ENCODE peak calls at places on chromosomes 12 and 14, in eight cellular contexts. M is NCI-H1105 treated with DMSO at 0.1 percent for 48 hours; B is cardiac fibroblast; X is neural crest cell; U is stimulated activated CD8-positive, alpha-beta memory T cell treated with anti-CD3 and anti-CD28 coated beads, Interleukin-2, amount 100 ng/mL, for 1 hour; T is HS-5; H is astrocyte of the spinal cord; G is T-helper 2 cell. S is an unnamed sample.

GRCh38 chr14:100775351-100775830 is 48.7 kb downstream of the DLK1 start:
- DNase-seq in M (no peak), U (no peak), G (no peak), X (no peak), B (no peak), H (no peak), T (no peak), S (no peak)

GRCh38 chr14:33404964-33405574 is 466.4 kb downstream of the NPAS3 start:
- DNase-seq in H (no peak), M (no peak), G (no peak), U (no peak), B (no peak), X (peak), T (no peak), S (no peak)

GRCh38 chr14:99460793-99461192 is 19.9 kb downstream of the SETD3 start:
- DNase-seq in X (no peak), M (no peak), G (no peak), H (no peak), T (no peak), B (no peak), U (no peak), S (no peak)

GRCh38 chr12:11171145-11171952 is at the start of gene SMIM10L1:
- DNase-seq in X (peak), B (peak), T (peak), H (peak), M (peak), U (peak), G (peak), S (peak)

GRCh38 chr12:129873458-129873857 is 30.4 kb downstream of the TMEM132D start:
- DNase-seq in B (no peak), H (peak), X (no peak), M (no peak), T (no peak), G (no peak), U (no peak), S (no peak)

GRCh38 chr14:99137001-99137700 is 134.8 kb downstream of the BCL11B start:
- DNase-seq in T (no peak), U (no peak), M (no peak), H (no peak), B (no peak), X (no peak), G (no peak), S (no peak)

GRCh38 chr12:28017126-28017872 is 44.8 kb upstream of the PTHLH start:
- DNase-seq in B (no peak), G (no peak), H (no peak), U (no peak), X (no peak), T (no peak), M (no peak), S (no peak)

GRCh38 chr12:46470039-46470627 is 97.6 kb upstream of the SLC38A2 start:
- DNase-seq in M (no peak), T (no peak), G (no peak), X (no peak), H (no peak), B (no peak), U (no peak), S (no peak)

GRCh38 chr12:53466640-53467039 is 14.7 kb downstream of the PCBP2 start:
- DNase-seq in U (no peak), G (no peak), T (no peak), X (no peak), B (no peak), H (no peak), M (no peak), S (no peak)

GRCh38 chr14:101068293-101068957 is 164.9 kb upstream of the RTL1 start:
- DNase-seq in T (no peak), G (no peak), B (no peak), M (no peak), X (no peak), H (no peak), U (no peak), S (no peak)

GRCh38 chr12:88472248-88472647 is 108.0 kb downstream of the KITLG start:
- DNase-seq in G (no peak), H (peak), X (no peak), M (peak), U (no peak), T (peak), B (peak), S (no peak)

GRCh38 chr14:61344437-61345143 is 23.2 kb downstream of the PRKCH start:
- DNase-seq in H (no peak), T (no peak), B (no peak), U (no peak), X (no peak), G (no peak), M (no peak), S (no peak)

GRCh38 chr12:92297932-92298681 is 152.5 kb upstream of the BTG1 start:
- DNase-seq in B (peak), M (no peak), G (no peak), H (peak), U (no peak), X (no peak), T (peak), S (peak)

GRCh38 chr14:79825046-79825521 is 386.2 kb downstream of the DIO2 start:
- DNase-seq in T (peak), H (no peak), M (no peak), X (no peak), G (no peak), U (no peak), B (peak), S (peak)

GRCh38 chr12:50174971-50175715 is 8.0 kb upstream of the CERS5 start:
- DNase-seq in X (peak), T (peak), U (no peak), G (no peak), H (peak), B (peak), M (peak), S (peak)

GRCh38 chr12:93844385-93844784 is 167.2 kb downstream of the CRADD start:
- DNase-seq in U (no peak), G (no peak), X (no peak), H (no peak), T (no peak), B (no peak), M (no peak), S (no peak)

GRCh38 chr12:13033266-13033875 is 10.8 kb upstream of the FAM234B start:
- DNase-seq in B (peak), M (no peak), H (no peak), U (no peak), T (no peak), G (no peak), X (no peak), S (no peak)

GRCh38 chr12:71662861-71663560 is 637 bp downstream of the ZFC3H1 start:
- DNase-seq in H (peak), M (peak), T (peak), B (peak), G (peak), U (peak), X (peak), S (peak)

GRCh38 chr12:78316150-78316549 is 485.5 kb downstream of the NAV3 start:
- DNase-seq in X (no peak), U (no peak), M (no peak), G (no peak), B (no peak), T (no peak), H (no peak), S (no peak)

GRCh38 chr12:88752183-88752582 is 171.9 kb upstream of the KITLG start:
- DNase-seq in G (no peak), U (no peak), X (no peak), T (no peak), H (no peak), M (no peak), B (no peak), S (no peak)

GRCh38 chr12:131908082-131908715 is 13.8 kb downstream of the ULK1 start:
- DNase-seq in B (no peak), G (no peak), X (no peak), T (no peak), H (no peak), M (no peak), U (no peak), S (no peak)

GRCh38 chr14:92513966-92514843 is 624 bp downstream of the RIN3 start:
- DNase-seq in G (no peak), M (no peak), B (peak), H (peak), X (no peak), U (no peak), T (no peak), S (no peak)

GRCh38 chr14:103867523-103867953 is 20.2 kb upstream of the PPP1R13B start:
- DNase-seq in G (no peak), B (no peak), H (no peak), U (no peak), X (no peak), T (no peak), M (peak), S (peak)

GRCh38 chr12:3040663-3041544 is 36.3 kb upstream of the TSPAN9 start:
- DNase-seq in U (no peak), T (no peak), H (no peak), B (no peak), X (no peak), M (no peak), G (no peak), S (no peak)

GRCh38 chr14:23307687-23308644 is 1.3 kb downstream of the BCL2L2 start:
- DNase-seq in H (no peak), M (no peak), X (no peak), U (no peak), T (no peak), B (peak), G (no peak), S (no peak)

GRCh38 chr14:57634335-57634734 is 140.7 kb upstream of the CCDC198 start:
- DNase-seq in U (no peak), G (no peak), M (no peak), X (no peak), T (no peak), B (no peak), H (no peak), S (no peak)

GRCh38 chr14:54172114-54172513 is 215.5 kb upstream of the BMP4 start:
- DNase-seq in B (no peak), X (no peak), U (no peak), M (no peak), H (no peak), T (no peak), G (no peak), S (no peak)

GRCh38 chr14:23344481-23344880 is 8.2 kb downstream of the SLC22A17 start:
- DNase-seq in B (no peak), H (no peak), U (no peak), X (no peak), T (no peak), G (no peak), M (no peak), S (no peak)

GRCh38 chr12:54195736-54196347 is 7.1 kb upstream of the SMUG1 start:
- DNase-seq in T (no peak), M (no peak), U (no peak), B (peak), X (no peak), H (peak), G (no peak), S (peak)

GRCh38 chr12:103599274-103599673 is 12.2 kb downstream of the STAB2 start:
- DNase-seq in U (no peak), B (no peak), G (no peak), T (no peak), H (no peak), X (no peak), M (no peak), S (no peak)

S was measured in H4.